ENCODE peak calls at places on chromosomes 11 and 22, in eight cellular contexts. D is effector CD4-positive, alpha-beta T cell; I is stimulated activated CD4-positive, alpha-beta T cell treated with anti-CD3 and anti-CD28 coated beads, Interleukin-4, amount 100 ng/mL, for 4 hours; G is GM04504; L is T-helper 9 cell; F is cardiac fibroblast; R is amygdala; O is mesenteric fat pad. B is an unnamed sample.

GRCh38 chr11:2446590-2447252 is 1.9 kb downstream of the KCNQ1 start:
- DNase-seq in D (no peak), I (no peak), G (no peak), L (no peak), F (no peak), R (no peak), O (no peak), B (no peak)

GRCh38 chr11:29025001-29025400 is 916.8 kb downstream of the METTL15 start:
- DNase-seq in D (no peak), I (no peak), G (no peak), L (no peak), F (peak), R (no peak), O (no peak), B (no peak)

GRCh38 chr11:1073261-1073724 is 1.4 kb upstream of the MUC2 start:
- DNase-seq in D (no peak), I (no peak), G (peak), L (no peak), F (peak), R (no peak), O (peak), B (no peak)

GRCh38 chr11:122365545-122366380 is 249.7 kb upstream of the BLID start:
- DNase-seq in D (no peak), I (no peak), G (no peak), L (no peak), F (no peak), R (no peak), O (no peak), B (no peak)

GRCh38 chr11:40924915-40925314 is 534.5 kb downstream of the LRRC4C start:
- DNase-seq in D (no peak), I (no peak), G (no peak), L (no peak), F (no peak), R (no peak), O (no peak), B (no peak)

GRCh38 chr11:65571940-65572339 is 398 bp upstream of the FAM89B start:
- DNase-seq in D (no peak), I (no peak), G (no peak), L (no peak), F (peak), R (no peak), O (no peak), B (no peak)

GRCh38 chr11:123072279-123072678 is 10.3 kb upstream of the HSPA8 start:
- DNase-seq in D (no peak), I (no peak), G (no peak), L (no peak), F (no peak), R (no peak), O (no peak), B (no peak)

GRCh38 chr22:50403701-50404101 is 60.6 kb downstream of the PPP6R2 start:
- DNase-seq in D (no peak), I (no peak), G (no peak), L (no peak), F (no peak), R (no peak), O (no peak), B (no peak)

GRCh38 chr11:96102664-96103068 is 178.8 kb upstream of the MTMR2 start:
- DNase-seq in D (no peak), I (no peak), G (no peak), L (no peak), F (peak), R (no peak), O (no peak), B (no peak)

B was measured in occipital lobe.